ENCODE peak calls at places on chromosomes 6 and 20, in six cellular contexts. One of them, this sample, is unnamed.

GRCh38 chr6:28896505-28897392 is 27.0 kb downstream of the TRIM27 start:
- DNase-seq in GM20000: peak
- DNase-seq in AG04450: no peak
- DNase-seq in Caco-2: peak
- DNase-seq in HCT116: peak
- DNase-seq in A549: peak
- DNase-seq in this sample: no peak

GRCh38 chr6:6766230-6766905 is 177.8 kb downstream of the LY86 start:
- DNase-seq in GM20000: no peak
- DNase-seq in AG04450: no peak
- DNase-seq in Caco-2: no peak
- DNase-seq in HCT116: no peak
- DNase-seq in A549: no peak
- DNase-seq in this sample: no peak

GRCh38 chr6:155524249-155524651 is 68.6 kb upstream of the NOX3 start:
- DNase-seq in GM20000: no peak
- DNase-seq in AG04450: no peak
- DNase-seq in Caco-2: no peak
- DNase-seq in HCT116: no peak
- DNase-seq in A549: peak
- DNase-seq in this sample: peak

GRCh38 chr20:51318058-51318960 is 224.2 kb downstream of the NFATC2 start:
- DNase-seq in GM20000: no peak
- DNase-seq in AG04450: no peak
- DNase-seq in Caco-2: no peak
- DNase-seq in HCT116: peak
- DNase-seq in A549: peak
- DNase-seq in this sample: no peak

GRCh38 chr6:2037230-2037926 is 208.0 kb downstream of the GMDS start:
- DNase-seq in GM20000: no peak
- DNase-seq in AG04450: no peak
- DNase-seq in Caco-2: no peak
- DNase-seq in HCT116: no peak
- DNase-seq in A549: peak
- DNase-seq in this sample: no peak

GRCh38 chr6:19342616-19343015 is 494.6 kb upstream of the ID4 start:
- DNase-seq in GM20000: no peak
- DNase-seq in AG04450: no peak
- DNase-seq in Caco-2: no peak
- DNase-seq in HCT116: no peak
- DNase-seq in A549: no peak
- DNase-seq in this sample: no peak

GRCh38 chr6:56416247-56416646 is 168.9 kb upstream of the COL21A1 start:
- DNase-seq in GM20000: no peak
- DNase-seq in AG04450: no peak
- DNase-seq in Caco-2: no peak
- DNase-seq in HCT116: no peak
- DNase-seq in A549: no peak
- DNase-seq in this sample: no peak

GRCh38 chr6:43828711-43829110 is 58.7 kb downstream of the VEGFA start:
- DNase-seq in GM20000: peak
- DNase-seq in AG04450: no peak
- DNase-seq in Caco-2: no peak
- DNase-seq in HCT116: peak
- DNase-seq in A549: no peak
- DNase-seq in this sample: no peak

GRCh38 chr6:138527376-138528092 is 28.2 kb upstream of the NHSL1 start:
- DNase-seq in GM20000: no peak
- DNase-seq in AG04450: no peak
- DNase-seq in Caco-2: no peak
- DNase-seq in HCT116: no peak
- DNase-seq in A549: no peak
- DNase-seq in this sample: no peak

GRCh38 chr6:167998206-167998605 is 735 bp downstream of the KIF25 start:
- DNase-seq in GM20000: no peak
- DNase-seq in AG04450: no peak
- DNase-seq in Caco-2: no peak
- DNase-seq in HCT116: no peak
- DNase-seq in A549: no peak
- DNase-seq in this sample: no peak

GRCh38 chr20:46689082-46689753 is at the start of gene TP53RK:
- DNase-seq in GM20000: peak
- DNase-seq in AG04450: peak
- DNase-seq in Caco-2: peak
- DNase-seq in HCT116: peak
- DNase-seq in A549: peak
- DNase-seq in this sample: peak
- TF ChIP-seq CTCF in GM20000: no peak
- TF ChIP-seq CTCF in AG04450: peak
- TF ChIP-seq CTCF in Caco-2: peak
- TF ChIP-seq CTCF in HCT116: no peak
- TF ChIP-seq CTCF in A549: no peak
- TF ChIP-seq CTCF in this sample: no peak

GRCh38 chr20:54458219-54458618 is 17.2 kb upstream of the DOK5 start:
- DNase-seq in GM20000: no peak
- DNase-seq in AG04450: no peak
- DNase-seq in Caco-2: no peak
- DNase-seq in HCT116: no peak
- DNase-seq in A549: no peak
- DNase-seq in this sample: no peak

GRCh38 chr20:54454982-54455381 is 20.4 kb upstream of the DOK5 start:
- DNase-seq in GM20000: no peak
- DNase-seq in AG04450: no peak
- DNase-seq in Caco-2: no peak
- DNase-seq in HCT116: no peak
- DNase-seq in A549: no peak
- DNase-seq in this sample: no peak

GRCh38 chr20:54459279-54459678 is 16.1 kb upstream of the DOK5 start:
- DNase-seq in GM20000: no peak
- DNase-seq in AG04450: no peak
- DNase-seq in Caco-2: no peak
- DNase-seq in HCT116: no peak
- DNase-seq in A549: no peak
- DNase-seq in this sample: no peak

GRCh38 chr20:54456423-54456822 is 19.0 kb upstream of the DOK5 start:
- DNase-seq in GM20000: no peak
- DNase-seq in AG04450: no peak
- DNase-seq in Caco-2: no peak
- DNase-seq in HCT116: no peak
- DNase-seq in A549: no peak
- DNase-seq in this sample: no peak

GRCh38 chr20:54456972-54457371 is 18.4 kb upstream of the DOK5 start:
- DNase-seq in GM20000: no peak
- DNase-seq in AG04450: no peak
- DNase-seq in Caco-2: no peak
- DNase-seq in HCT116: no peak
- DNase-seq in A549: no peak
- DNase-seq in this sample: no peak
- TF ChIP-seq CTCF in GM20000: no peak
- TF ChIP-seq CTCF in AG04450: no peak
- TF ChIP-seq CTCF in Caco-2: no peak
- TF ChIP-seq CTCF in HCT116: no peak
- TF ChIP-seq CTCF in A549: no peak
- TF ChIP-seq CTCF in this sample: no peak

DNA sequence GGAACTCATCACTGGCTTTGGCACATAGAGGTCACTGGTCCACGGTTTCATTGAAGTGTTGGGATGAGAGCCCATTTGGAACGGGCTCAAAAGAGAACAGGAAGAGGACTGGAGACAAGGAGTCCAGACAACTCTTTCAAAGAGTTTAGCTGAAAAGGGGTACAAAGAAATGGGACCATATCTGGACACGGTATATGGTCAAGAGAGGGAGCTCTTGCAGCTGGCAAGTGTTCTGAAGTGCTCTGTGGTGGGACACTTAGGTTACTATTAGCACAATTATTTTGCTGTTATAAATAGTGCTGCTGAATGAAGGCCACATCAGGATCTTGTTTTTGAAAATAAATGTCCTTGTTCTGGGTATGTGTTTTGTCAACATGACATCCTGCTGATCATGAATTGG is 4.6 kb downstream of the SGK2 start:
- DNase-seq in GM20000: peak
- DNase-seq in AG04450: no peak
- DNase-seq in Caco-2: peak
- DNase-seq in HCT116: no peak
- DNase-seq in A549: peak
- DNase-seq in this sample: no peak
- TF ChIP-seq CTCF in GM20000: peak
- TF ChIP-seq CTCF in AG04450: no peak
- TF ChIP-seq CTCF in Caco-2: peak
- TF ChIP-seq CTCF in HCT116: peak
- TF ChIP-seq CTCF in A549: no peak
- TF ChIP-seq CTCF in this sample: no peak

GRCh38 chr6:48087448-48087847 is 23.5 kb downstream of the PTCHD4 start:
- DNase-seq in GM20000: no peak
- DNase-seq in AG04450: no peak
- DNase-seq in Caco-2: no peak
- DNase-seq in HCT116: peak
- DNase-seq in A549: peak
- DNase-seq in this sample: no peak
- TF ChIP-seq CTCF in GM20000: no peak
- TF ChIP-seq CTCF in AG04450: peak
- TF ChIP-seq CTCF in Caco-2: no peak
- TF ChIP-seq CTCF in HCT116: peak
- TF ChIP-seq CTCF in A549: peak
- TF ChIP-seq CTCF in this sample: peak

GRCh38 chr6:16762547-16763477 is 1.6 kb upstream of the ATXN1 start:
- DNase-seq in GM20000: peak
- DNase-seq in AG04450: no peak
- DNase-seq in Caco-2: peak
- DNase-seq in HCT116: peak
- DNase-seq in A549: peak
- DNase-seq in this sample: no peak
- TF ChIP-seq CTCF in GM20000: peak
- TF ChIP-seq CTCF in AG04450: peak
- TF ChIP-seq CTCF in Caco-2: peak
- TF ChIP-seq CTCF in HCT116: peak
- TF ChIP-seq CTCF in A549: peak
- TF ChIP-seq CTCF in this sample: peak

DNA sequence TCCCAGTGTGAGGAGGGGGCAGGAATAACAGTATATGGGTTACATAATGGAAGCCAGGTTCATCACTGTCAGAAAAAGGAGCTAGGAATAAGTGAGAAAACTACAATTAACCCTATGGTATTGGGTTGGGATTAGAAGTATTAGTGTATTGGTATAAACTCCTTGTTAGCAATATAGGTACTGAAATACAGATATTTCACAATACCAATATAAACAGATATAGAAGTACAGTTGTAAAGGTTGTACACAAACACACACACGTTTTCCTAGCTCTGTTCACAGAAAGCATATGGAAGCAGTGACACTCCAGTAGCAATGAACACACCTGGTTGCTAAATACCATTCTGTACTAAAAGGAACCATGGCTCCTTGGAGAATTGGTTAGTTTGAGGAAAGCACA is 148.5 kb downstream of the KIF16B start:
- DNase-seq in GM20000: no peak
- DNase-seq in AG04450: no peak
- DNase-seq in Caco-2: no peak
- DNase-seq in HCT116: no peak
- DNase-seq in A549: no peak
- DNase-seq in this sample: no peak
- TF ChIP-seq CTCF in GM20000: no peak
- TF ChIP-seq CTCF in AG04450: no peak
- TF ChIP-seq CTCF in Caco-2: no peak
- TF ChIP-seq CTCF in HCT116: no peak
- TF ChIP-seq CTCF in A549: no peak
- TF ChIP-seq CTCF in this sample: no peak

DNA sequence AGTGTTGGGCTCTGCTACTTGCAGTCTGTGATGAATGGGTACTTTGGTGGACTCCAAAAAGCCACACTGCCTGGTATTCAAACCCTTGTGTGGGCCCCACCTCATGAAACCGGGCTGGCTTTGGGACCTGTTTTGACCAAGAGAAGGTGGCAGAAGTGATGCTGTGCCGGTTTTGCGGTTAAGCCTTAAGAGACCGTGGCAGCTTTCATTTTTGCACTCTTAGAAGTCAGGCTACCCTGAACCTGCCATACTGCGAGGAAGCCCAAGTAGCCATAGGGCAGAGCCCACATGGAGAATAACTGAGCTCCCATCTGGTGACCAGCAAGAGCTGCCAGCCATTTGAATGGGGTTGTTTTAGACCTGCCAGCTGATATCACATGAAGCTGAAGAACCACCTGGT is 10.2 kb downstream of the SULF2 start:
- DNase-seq in GM20000: no peak
- DNase-seq in AG04450: no peak
- DNase-seq in Caco-2: no peak
- DNase-seq in HCT116: no peak
- DNase-seq in A549: no peak
- DNase-seq in this sample: no peak
- TF ChIP-seq CTCF in GM20000: no peak
- TF ChIP-seq CTCF in AG04450: no peak
- TF ChIP-seq CTCF in Caco-2: no peak
- TF ChIP-seq CTCF in HCT116: no peak
- TF ChIP-seq CTCF in A549: no peak
- TF ChIP-seq CTCF in this sample: no peak

This sample was measured in keratinocyte.